ENCODE peak calls at places on chromosome 14, in nine cellular contexts. J, Q, X, R, I, L, V, A and Y are unnamed samples.

GRCh38 chr14:93960108-93960475 is 16.3 kb downstream of the ASB2 start:
- DNase-seq in A (no peak), Q (no peak), L (no peak), X (no peak), V (no peak), R (no peak), J (no peak), I (no peak), Y (no peak)

GRCh38 chr14:24430143-24430681 is 458 bp downstream of the KHNYN start:
- DNase-seq in Q (peak), R (peak), J (peak), A (peak), L (peak), X (peak), V (peak), I (peak), Y (peak)

GRCh38 chr14:64540208-64541202 is at the start of gene HSPA2:
- DNase-seq in J (peak), X (peak), Q (peak), I (peak), R (peak), V (peak), A (peak), L (peak), Y (peak)

GRCh38 chr14:23285530-23286019 is 357 bp downstream of the HOMEZ start:
- DNase-seq in A (peak), J (no peak), I (peak), L (no peak), X (no peak), R (no peak), V (no peak), Q (no peak), Y (no peak)

GRCh38 chr14:77488558-77488957 is 10.1 kb downstream of the ISM2 start:
- DNase-seq in L (no peak), Q (no peak), A (no peak), R (no peak), V (no peak), I (no peak), J (no peak), X (no peak), Y (no peak)

GRCh38 chr14:20808084-20808483 is 5.4 kb upstream of the RNASE1 start:
- DNase-seq in X (no peak), V (no peak), R (no peak), A (no peak), J (no peak), L (no peak), I (no peak), Q (no peak), Y (no peak)

GRCh38 chr14:74562515-74563232 is 49.4 kb downstream of the LTBP2 start:
- DNase-seq in A (peak), J (no peak), V (peak), Q (no peak), X (no peak), L (no peak), R (no peak), I (no peak), Y (peak)

GRCh38 chr14:64117671-64118402 is 176.3 kb downstream of the ESR2 start:
- DNase-seq in X (peak), I (no peak), Q (no peak), V (no peak), R (no peak), L (no peak), A (no peak), J (no peak), Y (peak)

GRCh38 chr14:104999361-104999760 is 13.8 kb downstream of the CLBA1 start:
- DNase-seq in Q (no peak), A (no peak), I (no peak), X (no peak), J (no peak), V (no peak), L (no peak), R (no peak), Y (no peak)

GRCh38 chr14:103867523-103867953 is 20.2 kb upstream of the PPP1R13B start:
- DNase-seq in X (peak), Q (no peak), L (no peak), I (peak), J (no peak), V (peak), A (no peak), R (no peak), Y (peak)

GRCh38 chr14:35332517-35333346 is 40.5 kb downstream of the PSMA6 start:
- DNase-seq in L (peak), X (no peak), R (peak), I (peak), A (no peak), J (peak), Q (peak), V (no peak), Y (no peak)

GRCh38 chr14:44782775-44783238 is 178.9 kb downstream of the KLHL28 start:
- DNase-seq in R (no peak), Q (no peak), J (no peak), X (no peak), I (no peak), V (peak), A (no peak), L (no peak), Y (no peak)

GRCh38 chr14:32697114-32697513 is 241.6 kb upstream of the NPAS3 start:
- DNase-seq in J (no peak), Q (no peak), I (no peak), A (no peak), R (no peak), V (no peak), L (no peak), X (no peak), Y (no peak)